ENCODE peak calls at places on chromosomes 3 and 15, in four cellular contexts. X is endothelial cell of umbilical vein, F is HCT116, W is stomach. E is an unnamed sample.
A peak's percentile ranks its signal among the peaks of the same experiment; 100 is the strongest.

GRCh38 chr3:105997800-105998526 is 129.2 kb upstream of the CBLB start:
- DNase-seq in X (no peak), F (peak; percentile 19), W (no peak), E (no peak)

GRCh38 chr3:124032881-124033359 is 41.0 kb upstream of the ROPN1 start:
- DNase-seq in X (peak; percentile 90), F (peak; percentile 28), W (peak; percentile 84), E (peak; percentile 93)

GRCh38 chr3:11948331-11948730 is 55.9 kb upstream of the SYN2 start:
- DNase-seq in X (no peak), F (no peak), W (no peak), E (no peak)

GRCh38 chr15:44883219-44883900 is 73.1 kb upstream of the TERB2 start:
- DNase-seq in X (no peak), F (no peak), W (no peak), E (peak; percentile 23)

GRCh38 chr15:57537072-57537471 is 54.6 kb upstream of the MYZAP start:
- DNase-seq in X (peak; percentile 70), F (peak; percentile 10), W (peak; percentile 55), E (no peak)

GRCh38 chr15:64166104-64166890 is 3.5 kb upstream of the PPIB start:
- DNase-seq in X (no peak), F (no peak), W (no peak), E (no peak)

GRCh38 chr3:186929186-186929585 is 1.1 kb upstream of the ST6GAL1 start:
- DNase-seq in X (peak; percentile 30), F (no peak), W (no peak), E (no peak)

GRCh38 chr15:96053039-96054021 is 277.2 kb upstream of the NR2F2 start:
- DNase-seq in X (peak; percentile 47), F (peak; percentile 16), W (peak; percentile 75), E (no peak)

GRCh38 chr3:13017361-13018038 is 55.7 kb downstream of the IQSEC1 start:
- DNase-seq in X (no peak), F (no peak), W (no peak), E (no peak)

GRCh38 chr3:184502123-184502667 is 59.4 kb upstream of the EPHB3 start:
- DNase-seq in X (no peak), F (no peak), W (no peak), E (no peak)

GRCh38 chr15:39336926-39337325 is 244.0 kb upstream of the THBS1 start:
- DNase-seq in X (no peak), F (no peak), W (no peak), E (no peak)

GRCh38 chr3:186417791-186418190 is 55.8 kb upstream of the DGKG start:
- DNase-seq in X (no peak), F (no peak), W (no peak), E (no peak)

GRCh38 chr15:76973362-76973743 is 21.6 kb upstream of the PSTPIP1 start:
- DNase-seq in X (peak; percentile 56), F (peak; percentile 22), W (no peak), E (peak; percentile 65)

GRCh38 chr15:33453761-33454160 is 143.0 kb downstream of the RYR3 start:
- DNase-seq in X (peak; percentile 28), F (no peak), W (no peak), E (no peak)

GRCh38 chr15:58551764-58552504 is 120.1 kb downstream of the LIPC start:
- DNase-seq in X (peak; percentile 75), F (no peak), W (peak; percentile 23), E (no peak)

GRCh38 chr15:90336705-90337141 is 15.4 kb upstream of the ZNF774 start:
- DNase-seq in X (no peak), F (no peak), W (no peak), E (peak; percentile 42)

GRCh38 chr15:98442379-98442833 is 205.9 kb upstream of the IGF1R start:
- DNase-seq in X (peak; percentile 71), F (peak; percentile 57), W (peak; percentile 60), E (peak; percentile 60)

GRCh38 chr3:126057547-126057819 is 26.4 kb downstream of the SLC41A3 start:
- DNase-seq in X (no peak), F (no peak), W (no peak), E (no peak)

GRCh38 chr3:14274537-14274936 is 95.9 kb downstream of the LSM3 start:
- DNase-seq in X (no peak), F (no peak), W (no peak), E (no peak)

GRCh38 chr3:50299929-50300680 is 900 bp upstream of the HYAL3 start:
- DNase-seq in X (no peak), F (no peak), W (no peak), E (no peak)

GRCh38 chr3:10547841-10548783 is 42.7 kb upstream of the ATP2B2 start:
- DNase-seq in X (no peak), F (no peak), W (no peak), E (no peak)

GRCh38 chr15:50997371-50998051 is 89.0 kb downstream of the AP4E1 start:
- DNase-seq in X (no peak), F (no peak), W (no peak), E (no peak)

GRCh38 chr15:96115642-96116041 is 214.9 kb upstream of the NR2F2 start:
- DNase-seq in X (no peak), F (no peak), W (no peak), E (no peak)

GRCh38 chr3:161139686-161140085 is 34.5 kb upstream of the B3GALNT1 start:
- DNase-seq in X (peak; percentile 14), F (no peak), W (no peak), E (no peak)

GRCh38 chr3:65902304-65902793 is 136.4 kb downstream of the MAGI1 start:
- DNase-seq in X (no peak), F (no peak), W (peak; percentile 45), E (no peak)

GRCh38 chr15:44296625-44297524 is 8.4 kb downstream of the GOLM2 start:
- DNase-seq in X (peak; percentile 18), F (peak; percentile 40), W (no peak), E (no peak)

GRCh38 chr3:137642831-137643230 is 121.3 kb upstream of the SOX14 start:
- DNase-seq in X (no peak), F (no peak), W (no peak), E (no peak)

GRCh38 chr3:33577588-33577987 is 137.4 kb upstream of the UBP1 start:
- DNase-seq in X (no peak), F (no peak), W (no peak), E (no peak)

GRCh38 chr15:60695713-60696522 is 217.0 kb upstream of the ICE2 start:
- DNase-seq in X (no peak), F (no peak), W (no peak), E (peak; percentile 11)

GRCh38 chr15:32105258-32106248 is 75.2 kb downstream of the CHRNA7 start:
- DNase-seq in X (no peak), F (no peak), W (no peak), E (no peak)

GRCh38 chr15:52234596-52235541 is 43.7 kb upstream of the GNB5 start:
- DNase-seq in X (no peak), F (no peak), W (no peak), E (peak; percentile 35)

GRCh38 chr3:146163584-146163983 is 2.6 kb upstream of the PLOD2 start:
- DNase-seq in X (peak; percentile 75), F (no peak), W (no peak), E (no peak)

GRCh38 chr3:63193647-63194046 is 84.5 kb upstream of the SYNPR start:
- DNase-seq in X (peak; percentile 3), F (peak; percentile 3), W (no peak), E (no peak)

GRCh38 chr15:100020181-100020580 is 286.9 kb upstream of the LYSMD4 start:
- DNase-seq in X (no peak), F (no peak), W (no peak), E (no peak)

GRCh38 chr15:64343222-64343621 is 12.8 kb downstream of the CSNK1G1 start:
- DNase-seq in X (peak; percentile 15), F (no peak), W (no peak), E (no peak)

GRCh38 chr3:72665701-72666443 is 182.4 kb downstream of the SHQ1 start:
- DNase-seq in X (peak; percentile 50), F (no peak), W (peak; percentile 46), E (peak; percentile 67)
- TF ChIP-seq CTCF in X (peak; percentile 61), F (peak; percentile 76), W (peak; percentile 43), E (peak; percentile 31)

GRCh38 chr3:151067158-151067557 is 18.3 kb upstream of the MED12L start:
- DNase-seq in X (no peak), F (peak; percentile 13), W (no peak), E (no peak)
- TF ChIP-seq CTCF in X (no peak), F (peak; percentile 45), W (no peak), E (peak; percentile 29)

DNA sequence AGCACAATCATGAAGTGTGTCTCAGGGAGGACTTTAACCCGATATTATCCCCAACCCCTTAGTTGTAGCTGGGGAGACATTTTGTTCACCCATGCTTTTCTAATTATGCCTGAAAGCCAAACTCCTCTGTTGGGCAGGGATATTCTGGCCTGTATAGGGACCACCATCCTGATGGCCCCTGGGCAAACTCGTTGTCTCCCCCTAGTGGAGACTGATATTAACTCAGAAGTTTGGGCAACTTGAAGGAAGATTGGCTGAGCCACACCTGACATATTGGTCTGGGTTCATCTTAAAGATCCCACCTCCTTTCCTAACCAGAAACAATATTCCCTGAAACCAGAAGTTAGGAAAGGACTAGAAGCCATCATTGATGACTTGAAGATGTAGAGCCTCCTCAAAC is 42.3 kb downstream of the TM4SF18 start:
- DNase-seq in X (no peak), F (no peak), W (no peak), E (peak; percentile 50)
- TF ChIP-seq CTCF in X (peak; percentile 48), F (peak; percentile 83), W (peak; percentile 16), E (peak; percentile 60)

GRCh38 chr3:8421267-8421666 is 80.4 kb upstream of the LMCD1 start:
- DNase-seq in X (no peak), F (no peak), W (no peak), E (no peak)
- TF ChIP-seq CTCF in X (no peak), F (peak; percentile 27), W (no peak), E (no peak)